ENCODE peak calls at places on chromosomes 4 and X, in nine cellular contexts. One of them, this sample, is unnamed.

GRCh38 chrX:2508648-2509335 is 8.0 kb upstream of the DHRSX start:
- DNase-seq in MCF 10A: no peak
- DNase-seq in breast epithelium: no peak
- DNase-seq in type B pancreatic cell: no peak
- DNase-seq in DND-41: no peak
- DNase-seq in astrocyte of the cerebellum: no peak
- DNase-seq in choroid plexus epithelial cell: no peak
- DNase-seq in H9: no peak
- DNase-seq in left lung: no peak
- DNase-seq in this sample: no peak

GRCh38 chr4:164977243-164978164 is at the start of gene TRIM61:
- DNase-seq in astrocyte of the cerebellum: no peak
- DNase-seq in breast epithelium: no peak
- DNase-seq in MCF 10A: no peak
- DNase-seq in left lung: peak; percentile 84
- DNase-seq in choroid plexus epithelial cell: peak; percentile 66
- DNase-seq in H9: peak; percentile 44
- DNase-seq in DND-41: no peak
- DNase-seq in type B pancreatic cell: peak; percentile 71
- DNase-seq in this sample: peak; percentile 79

GRCh38 chr4:17103231-17103630 is 204.8 kb upstream of the LDB2 start:
- DNase-seq in DND-41: no peak
- DNase-seq in astrocyte of the cerebellum: peak; percentile 78
- DNase-seq in MCF 10A: no peak
- DNase-seq in type B pancreatic cell: no peak
- DNase-seq in choroid plexus epithelial cell: peak; percentile 65
- DNase-seq in left lung: no peak
- DNase-seq in H9: no peak
- DNase-seq in breast epithelium: no peak
- DNase-seq in this sample: no peak

GRCh38 chrX:153793291-153793690 is 884 bp downstream of the IDH3G start:
- DNase-seq in astrocyte of the cerebellum: no peak
- DNase-seq in H9: no peak
- DNase-seq in choroid plexus epithelial cell: no peak
- DNase-seq in breast epithelium: no peak
- DNase-seq in DND-41: no peak
- DNase-seq in type B pancreatic cell: no peak
- DNase-seq in MCF 10A: no peak
- DNase-seq in left lung: no peak
- DNase-seq in this sample: no peak

GRCh38 chrX:434946-435345 is 48.2 kb upstream of the PPP2R3B start:
- DNase-seq in H9: no peak
- DNase-seq in astrocyte of the cerebellum: no peak
- DNase-seq in choroid plexus epithelial cell: no peak
- DNase-seq in MCF 10A: no peak
- DNase-seq in left lung: peak; percentile 47
- DNase-seq in DND-41: no peak
- DNase-seq in type B pancreatic cell: no peak
- DNase-seq in breast epithelium: no peak
- DNase-seq in this sample: no peak

GRCh38 chrX:135384161-135384836 is 37.4 kb upstream of the SMIM10L2A start:
- DNase-seq in astrocyte of the cerebellum: no peak
- DNase-seq in type B pancreatic cell: no peak
- DNase-seq in left lung: no peak
- DNase-seq in DND-41: peak; percentile 26
- DNase-seq in MCF 10A: no peak
- DNase-seq in breast epithelium: no peak
- DNase-seq in H9: no peak
- DNase-seq in choroid plexus epithelial cell: no peak
- DNase-seq in this sample: no peak

GRCh38 chr4:16001484-16001858 is 38.5 kb upstream of the FGFBP2 start:
- DNase-seq in type B pancreatic cell: no peak
- DNase-seq in MCF 10A: peak; percentile 75
- DNase-seq in breast epithelium: peak; percentile 31
- DNase-seq in choroid plexus epithelial cell: peak; percentile 88
- DNase-seq in astrocyte of the cerebellum: peak; percentile 53
- DNase-seq in H9: peak; percentile 90
- DNase-seq in DND-41: peak; percentile 62
- DNase-seq in left lung: no peak
- DNase-seq in this sample: peak; percentile 76

GRCh38 chrX:139815771-139816170 is 107.8 kb upstream of the MCF2 start:
- DNase-seq in left lung: no peak
- DNase-seq in DND-41: no peak
- DNase-seq in astrocyte of the cerebellum: no peak
- DNase-seq in breast epithelium: no peak
- DNase-seq in MCF 10A: no peak
- DNase-seq in choroid plexus epithelial cell: no peak
- DNase-seq in type B pancreatic cell: no peak
- DNase-seq in H9: no peak
- DNase-seq in this sample: no peak

GRCh38 chr4:3497554-3498389 is 34.5 kb downstream of the LRPAP1 start:
- DNase-seq in H9: no peak
- DNase-seq in MCF 10A: no peak
- DNase-seq in astrocyte of the cerebellum: no peak
- DNase-seq in DND-41: no peak
- DNase-seq in type B pancreatic cell: no peak
- DNase-seq in left lung: no peak
- DNase-seq in breast epithelium: no peak
- DNase-seq in choroid plexus epithelial cell: no peak
- DNase-seq in this sample: no peak

GRCh38 chr4:82358773-82359324 is 14.9 kb downstream of the HNRNPD start:
- DNase-seq in type B pancreatic cell: no peak
- DNase-seq in choroid plexus epithelial cell: no peak
- DNase-seq in left lung: no peak
- DNase-seq in astrocyte of the cerebellum: no peak
- DNase-seq in DND-41: no peak
- DNase-seq in MCF 10A: no peak
- DNase-seq in H9: no peak
- DNase-seq in breast epithelium: no peak
- DNase-seq in this sample: no peak

GRCh38 chr4:29970626-29971025 is 749.5 kb upstream of the PCDH7 start:
- DNase-seq in MCF 10A: peak; percentile 56
- DNase-seq in choroid plexus epithelial cell: no peak
- DNase-seq in H9: peak; percentile 44
- DNase-seq in breast epithelium: no peak
- DNase-seq in type B pancreatic cell: no peak
- DNase-seq in astrocyte of the cerebellum: no peak
- DNase-seq in left lung: no peak
- DNase-seq in DND-41: no peak
- DNase-seq in this sample: no peak
- TF ChIP-seq CTCF in MCF 10A: peak; percentile 26
- TF ChIP-seq CTCF in choroid plexus epithelial cell: no peak
- TF ChIP-seq CTCF in H9: peak; percentile 65
- TF ChIP-seq CTCF in breast epithelium: no peak
- TF ChIP-seq CTCF in type B pancreatic cell: peak; percentile 27
- TF ChIP-seq CTCF in astrocyte of the cerebellum: peak; percentile 20
- TF ChIP-seq CTCF in left lung: no peak
- TF ChIP-seq CTCF in DND-41: no peak
- TF ChIP-seq CTCF in this sample: no peak

GRCh38 chrX:121310820-121311219 is 263.4 kb downstream of the GLUD2 start:
- DNase-seq in breast epithelium: no peak
- DNase-seq in astrocyte of the cerebellum: no peak
- DNase-seq in H9: no peak
- DNase-seq in choroid plexus epithelial cell: no peak
- DNase-seq in left lung: no peak
- DNase-seq in DND-41: no peak
- DNase-seq in type B pancreatic cell: no peak
- DNase-seq in MCF 10A: no peak
- DNase-seq in this sample: no peak

GRCh38 chrX:121307441-121307840 is 260.0 kb downstream of the GLUD2 start:
- DNase-seq in breast epithelium: no peak
- DNase-seq in H9: no peak
- DNase-seq in left lung: no peak
- DNase-seq in astrocyte of the cerebellum: no peak
- DNase-seq in choroid plexus epithelial cell: peak; percentile 12
- DNase-seq in DND-41: no peak
- DNase-seq in type B pancreatic cell: no peak
- DNase-seq in MCF 10A: peak; percentile 0
- DNase-seq in this sample: peak; percentile 9

GRCh38 chrX:121308276-121308805 is 260.9 kb downstream of the GLUD2 start:
- DNase-seq in DND-41: peak; percentile 56
- DNase-seq in choroid plexus epithelial cell: peak; percentile 81
- DNase-seq in MCF 10A: peak; percentile 50
- DNase-seq in H9: peak; percentile 35
- DNase-seq in breast epithelium: no peak
- DNase-seq in astrocyte of the cerebellum: peak; percentile 55
- DNase-seq in left lung: no peak
- DNase-seq in type B pancreatic cell: no peak
- DNase-seq in this sample: peak; percentile 28
- TF ChIP-seq CTCF in DND-41: peak; percentile 77
- TF ChIP-seq CTCF in choroid plexus epithelial cell: peak; percentile 71
- TF ChIP-seq CTCF in MCF 10A: peak; percentile 38
- TF ChIP-seq CTCF in H9: peak; percentile 62
- TF ChIP-seq CTCF in breast epithelium: no peak
- TF ChIP-seq CTCF in astrocyte of the cerebellum: peak; percentile 64
- TF ChIP-seq CTCF in left lung: no peak
- TF ChIP-seq CTCF in type B pancreatic cell: peak; percentile 66
- TF ChIP-seq CTCF in this sample: peak; percentile 25

GRCh38 chr4:114924311-114924710 is 189.1 kb downstream of the NDST4 start:
- DNase-seq in breast epithelium: no peak
- DNase-seq in MCF 10A: no peak
- DNase-seq in H9: peak; percentile 28
- DNase-seq in left lung: no peak
- DNase-seq in astrocyte of the cerebellum: no peak
- DNase-seq in choroid plexus epithelial cell: peak; percentile 85
- DNase-seq in type B pancreatic cell: no peak
- DNase-seq in DND-41: no peak
- DNase-seq in this sample: no peak

GRCh38 chr4:114921790-114922581 is 191.4 kb downstream of the NDST4 start:
- DNase-seq in breast epithelium: no peak
- DNase-seq in H9: peak; percentile 27
- DNase-seq in DND-41: no peak
- DNase-seq in astrocyte of the cerebellum: no peak
- DNase-seq in choroid plexus epithelial cell: peak; percentile 56
- DNase-seq in left lung: peak; percentile 39
- DNase-seq in type B pancreatic cell: no peak
- DNase-seq in MCF 10A: no peak
- DNase-seq in this sample: no peak

GRCh38 chr4:114921191-114921590 is 192.2 kb downstream of the NDST4 start:
- DNase-seq in H9: no peak
- DNase-seq in left lung: no peak
- DNase-seq in astrocyte of the cerebellum: no peak
- DNase-seq in MCF 10A: no peak
- DNase-seq in type B pancreatic cell: no peak
- DNase-seq in choroid plexus epithelial cell: peak; percentile 10
- DNase-seq in breast epithelium: no peak
- DNase-seq in DND-41: no peak
- DNase-seq in this sample: no peak

GRCh38 chr4:114926508-114926907 is 186.9 kb downstream of the NDST4 start:
- DNase-seq in breast epithelium: no peak
- DNase-seq in left lung: no peak
- DNase-seq in type B pancreatic cell: no peak
- DNase-seq in DND-41: no peak
- DNase-seq in choroid plexus epithelial cell: no peak
- DNase-seq in astrocyte of the cerebellum: no peak
- DNase-seq in MCF 10A: no peak
- DNase-seq in H9: no peak
- DNase-seq in this sample: no peak

DNA sequence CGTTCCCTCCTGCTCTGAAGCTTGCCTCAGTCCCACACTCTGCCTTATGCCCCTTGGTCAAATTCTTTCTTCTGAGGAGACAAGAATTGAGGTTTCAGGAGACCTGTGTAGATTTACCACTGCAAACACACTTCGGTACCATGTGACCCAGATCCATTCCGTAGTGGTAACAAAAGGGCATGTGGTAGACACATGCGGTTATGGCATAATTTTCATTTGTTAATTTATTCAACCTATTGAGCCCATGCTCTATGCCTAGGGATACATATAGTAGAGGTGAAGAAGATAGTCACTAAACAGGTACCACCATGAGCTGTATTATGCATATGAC is 190.9 kb downstream of the NDST4 start:
- DNase-seq in left lung: no peak
- DNase-seq in MCF 10A: no peak
- DNase-seq in type B pancreatic cell: no peak
- DNase-seq in H9: no peak
- DNase-seq in DND-41: no peak
- DNase-seq in choroid plexus epithelial cell: no peak
- DNase-seq in astrocyte of the cerebellum: no peak
- DNase-seq in breast epithelium: no peak
- DNase-seq in this sample: no peak
- TF ChIP-seq CTCF in left lung: no peak
- TF ChIP-seq CTCF in MCF 10A: no peak
- TF ChIP-seq CTCF in type B pancreatic cell: no peak
- TF ChIP-seq CTCF in H9: no peak
- TF ChIP-seq CTCF in DND-41: no peak
- TF ChIP-seq CTCF in choroid plexus epithelial cell: no peak
- TF ChIP-seq CTCF in astrocyte of the cerebellum: no peak
- TF ChIP-seq CTCF in breast epithelium: no peak
- TF ChIP-seq CTCF in this sample: no peak

DNA sequence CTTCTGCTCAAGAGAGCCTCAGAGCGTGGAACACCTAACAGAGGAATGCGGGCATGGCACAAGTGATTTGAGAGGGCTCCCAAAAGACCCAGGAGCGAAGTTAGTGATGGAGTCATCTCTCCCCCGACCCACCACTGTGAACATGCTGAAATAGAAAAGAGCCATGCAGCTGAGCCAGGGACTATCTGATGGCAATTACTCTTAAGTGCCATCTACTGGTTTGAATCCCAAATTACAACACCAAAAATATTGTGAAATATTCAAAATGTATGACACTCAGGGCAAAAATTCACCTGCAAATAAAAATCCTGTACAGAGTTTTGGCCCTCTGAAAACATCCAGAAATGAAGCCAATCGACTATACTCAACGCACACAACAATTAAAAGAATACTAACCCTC is 2038.9 kb upstream of the ADGRL3 start:
- DNase-seq in H9: no peak
- DNase-seq in DND-41: no peak
- DNase-seq in type B pancreatic cell: no peak
- DNase-seq in breast epithelium: no peak
- DNase-seq in left lung: no peak
- DNase-seq in MCF 10A: no peak
- DNase-seq in choroid plexus epithelial cell: no peak
- DNase-seq in astrocyte of the cerebellum: no peak
- DNase-seq in this sample: no peak
- TF ChIP-seq CTCF in H9: peak; percentile 53
- TF ChIP-seq CTCF in DND-41: no peak
- TF ChIP-seq CTCF in type B pancreatic cell: no peak
- TF ChIP-seq CTCF in breast epithelium: no peak
- TF ChIP-seq CTCF in left lung: no peak
- TF ChIP-seq CTCF in MCF 10A: no peak
- TF ChIP-seq CTCF in choroid plexus epithelial cell: no peak
- TF ChIP-seq CTCF in astrocyte of the cerebellum: no peak
- TF ChIP-seq CTCF in this sample: no peak

GRCh38 chrX:19377799-19378198 is 34.1 kb downstream of the PDHA1 start:
- DNase-seq in H9: no peak
- DNase-seq in left lung: no peak
- DNase-seq in breast epithelium: no peak
- DNase-seq in choroid plexus epithelial cell: no peak
- DNase-seq in DND-41: no peak
- DNase-seq in MCF 10A: no peak
- DNase-seq in type B pancreatic cell: no peak
- DNase-seq in astrocyte of the cerebellum: no peak
- DNase-seq in this sample: no peak

GRCh38 chrX:19373034-19373891 is 29.5 kb downstream of the PDHA1 start:
- DNase-seq in left lung: peak; percentile 61
- DNase-seq in DND-41: no peak
- DNase-seq in MCF 10A: no peak
- DNase-seq in astrocyte of the cerebellum: no peak
- DNase-seq in breast epithelium: no peak
- DNase-seq in type B pancreatic cell: no peak
- DNase-seq in choroid plexus epithelial cell: no peak
- DNase-seq in H9: peak; percentile 45
- DNase-seq in this sample: no peak

GRCh38 chrX:19375546-19375945 is 31.8 kb downstream of the PDHA1 start:
- DNase-seq in type B pancreatic cell: no peak
- DNase-seq in choroid plexus epithelial cell: no peak
- DNase-seq in astrocyte of the cerebellum: no peak
- DNase-seq in DND-41: no peak
- DNase-seq in H9: no peak
- DNase-seq in left lung: no peak
- DNase-seq in MCF 10A: no peak
- DNase-seq in breast epithelium: no peak
- DNase-seq in this sample: no peak

GRCh38 chrX:19372170-19373033 is 28.7 kb downstream of the PDHA1 start:
- DNase-seq in H9: peak; percentile 71
- DNase-seq in DND-41: peak; percentile 71
- DNase-seq in left lung: peak; percentile 80
- DNase-seq in astrocyte of the cerebellum: peak; percentile 26
- DNase-seq in MCF 10A: peak; percentile 63
- DNase-seq in type B pancreatic cell: no peak
- DNase-seq in choroid plexus epithelial cell: peak; percentile 79
- DNase-seq in breast epithelium: peak; percentile 37
- DNase-seq in this sample: peak; percentile 65
- TF ChIP-seq CTCF in H9: peak; percentile 78
- TF ChIP-seq CTCF in DND-41: peak; percentile 76
- TF ChIP-seq CTCF in left lung: peak; percentile 70
- TF ChIP-seq CTCF in astrocyte of the cerebellum: peak; percentile 79
- TF ChIP-seq CTCF in MCF 10A: peak; percentile 59
- TF ChIP-seq CTCF in type B pancreatic cell: peak; percentile 83
- TF ChIP-seq CTCF in choroid plexus epithelial cell: peak; percentile 83
- TF ChIP-seq CTCF in breast epithelium: no peak
- TF ChIP-seq CTCF in this sample: peak; percentile 60